ENCODE peak calls at places on chromosomes 3 and 15, in eight cellular contexts. One of them, this sample, is unnamed. For H3K36me3, the result is how much of the 10 kb centered on the place peaks cover.

GRCh38 chr3:42654331-42655201 is 1.1 kb downstream of the ZBTB47 start:
- DNase-seq in CD8-positive, alpha-beta memory T cell: no peak
- DNase-seq in ovary: peak
- DNase-seq in upper lobe of right lung: peak
- DNase-seq in heart right ventricle: peak
- DNase-seq in CD4-positive, CD25-positive, alpha-beta regulatory T cell: no peak
- DNase-seq in astrocyte: peak
- DNase-seq in GM23248: peak
- DNase-seq in this sample: no peak

GRCh38 chr3:54826255-54826691 is 101.6 kb downstream of the LRTM1 start:
- DNase-seq in CD8-positive, alpha-beta memory T cell: no peak
- DNase-seq in ovary: no peak
- DNase-seq in upper lobe of right lung: no peak
- DNase-seq in heart right ventricle: no peak
- DNase-seq in CD4-positive, CD25-positive, alpha-beta regulatory T cell: no peak
- DNase-seq in astrocyte: peak
- DNase-seq in GM23248: peak
- DNase-seq in this sample: peak

GRCh38 chr15:63056843-63057242 is 14.3 kb downstream of the TPM1 start:
- DNase-seq in CD8-positive, alpha-beta memory T cell: no peak
- DNase-seq in ovary: peak
- DNase-seq in upper lobe of right lung: no peak
- DNase-seq in heart right ventricle: no peak
- DNase-seq in CD4-positive, CD25-positive, alpha-beta regulatory T cell: no peak
- DNase-seq in astrocyte: no peak
- DNase-seq in GM23248: peak
- DNase-seq in this sample: no peak

GRCh38 chr3:171783626-171784025 is 26.7 kb downstream of the PLD1 start:
- DNase-seq in CD8-positive, alpha-beta memory T cell: no peak
- DNase-seq in ovary: no peak
- DNase-seq in upper lobe of right lung: no peak
- DNase-seq in heart right ventricle: no peak
- DNase-seq in CD4-positive, CD25-positive, alpha-beta regulatory T cell: no peak
- DNase-seq in astrocyte: no peak
- DNase-seq in GM23248: no peak
- DNase-seq in this sample: no peak

GRCh38 chr15:57732526-57733331 is 26.2 kb downstream of the POLR2M start:
- DNase-seq in CD8-positive, alpha-beta memory T cell: peak
- DNase-seq in ovary: peak
- DNase-seq in upper lobe of right lung: no peak
- DNase-seq in heart right ventricle: peak
- DNase-seq in CD4-positive, CD25-positive, alpha-beta regulatory T cell: peak
- DNase-seq in astrocyte: peak
- DNase-seq in GM23248: peak
- DNase-seq in this sample: peak

GRCh38 chr3:117010316-117010715 is 300.7 kb downstream of the TUSC7 start:
- DNase-seq in CD8-positive, alpha-beta memory T cell: no peak
- DNase-seq in ovary: no peak
- DNase-seq in upper lobe of right lung: no peak
- DNase-seq in heart right ventricle: no peak
- DNase-seq in CD4-positive, CD25-positive, alpha-beta regulatory T cell: no peak
- DNase-seq in astrocyte: no peak
- DNase-seq in GM23248: no peak
- DNase-seq in this sample: no peak

GRCh38 chr15:58182460-58183163 is 44.4 kb downstream of the AQP9 start:
- DNase-seq in CD8-positive, alpha-beta memory T cell: no peak
- DNase-seq in ovary: peak
- DNase-seq in upper lobe of right lung: no peak
- DNase-seq in heart right ventricle: peak
- DNase-seq in CD4-positive, CD25-positive, alpha-beta regulatory T cell: peak
- DNase-seq in astrocyte: peak
- DNase-seq in GM23248: peak
- DNase-seq in this sample: peak

GRCh38 chr3:196735751-196736150 is 3.9 kb upstream of the PAK2 start:
- DNase-seq in CD8-positive, alpha-beta memory T cell: no peak
- DNase-seq in ovary: no peak
- DNase-seq in upper lobe of right lung: no peak
- DNase-seq in heart right ventricle: no peak
- DNase-seq in CD4-positive, CD25-positive, alpha-beta regulatory T cell: no peak
- DNase-seq in astrocyte: peak
- DNase-seq in GM23248: peak
- DNase-seq in this sample: no peak

GRCh38 chr15:88187195-88187594 is 69.3 kb downstream of the NTRK3 start:
- DNase-seq in CD8-positive, alpha-beta memory T cell: no peak
- DNase-seq in ovary: no peak
- DNase-seq in upper lobe of right lung: no peak
- DNase-seq in heart right ventricle: no peak
- DNase-seq in CD4-positive, CD25-positive, alpha-beta regulatory T cell: no peak
- DNase-seq in astrocyte: no peak
- DNase-seq in GM23248: peak
- DNase-seq in this sample: no peak

GRCh38 chr3:123324880-123325765 is 123.4 kb downstream of the SEC22A start:
- DNase-seq in CD8-positive, alpha-beta memory T cell: no peak
- DNase-seq in ovary: no peak
- DNase-seq in upper lobe of right lung: no peak
- DNase-seq in heart right ventricle: peak
- DNase-seq in CD4-positive, CD25-positive, alpha-beta regulatory T cell: no peak
- DNase-seq in astrocyte: no peak
- DNase-seq in GM23248: no peak
- DNase-seq in this sample: no peak

GRCh38 chr3:112030911-112031310 is 3.6 kb upstream of the TMPRSS7 start:
- DNase-seq in CD8-positive, alpha-beta memory T cell: no peak
- DNase-seq in ovary: no peak
- DNase-seq in upper lobe of right lung: no peak
- DNase-seq in heart right ventricle: no peak
- DNase-seq in CD4-positive, CD25-positive, alpha-beta regulatory T cell: no peak
- DNase-seq in astrocyte: no peak
- DNase-seq in GM23248: no peak
- DNase-seq in this sample: no peak

GRCh38 chr3:14768182-14768790 is 50.5 kb upstream of the FGD5 start:
- DNase-seq in CD8-positive, alpha-beta memory T cell: no peak
- DNase-seq in ovary: no peak
- DNase-seq in upper lobe of right lung: no peak
- DNase-seq in heart right ventricle: no peak
- DNase-seq in CD4-positive, CD25-positive, alpha-beta regulatory T cell: no peak
- DNase-seq in astrocyte: no peak
- DNase-seq in GM23248: no peak
- DNase-seq in this sample: no peak

GRCh38 chr3:139629033-139629432 is 48.7 kb downstream of the NMNAT3 start:
- DNase-seq in CD8-positive, alpha-beta memory T cell: no peak
- DNase-seq in ovary: no peak
- DNase-seq in upper lobe of right lung: no peak
- DNase-seq in heart right ventricle: no peak
- DNase-seq in CD4-positive, CD25-positive, alpha-beta regulatory T cell: peak
- DNase-seq in astrocyte: no peak
- DNase-seq in GM23248: peak
- DNase-seq in this sample: peak

GRCh38 chr3:122298239-122298638 is 26.8 kb upstream of the CSTA start:
- DNase-seq in CD8-positive, alpha-beta memory T cell: no peak
- DNase-seq in ovary: no peak
- DNase-seq in upper lobe of right lung: no peak
- DNase-seq in heart right ventricle: no peak
- DNase-seq in CD4-positive, CD25-positive, alpha-beta regulatory T cell: peak
- DNase-seq in astrocyte: no peak
- DNase-seq in GM23248: no peak
- DNase-seq in this sample: no peak

GRCh38 chr3:159806412-159806811 is 182.2 kb upstream of the IL12A start:
- DNase-seq in CD8-positive, alpha-beta memory T cell: no peak
- DNase-seq in ovary: no peak
- DNase-seq in upper lobe of right lung: no peak
- DNase-seq in heart right ventricle: peak
- DNase-seq in CD4-positive, CD25-positive, alpha-beta regulatory T cell: no peak
- DNase-seq in astrocyte: no peak
- DNase-seq in GM23248: no peak
- DNase-seq in this sample: no peak

GRCh38 chr15:52759969-52760368 is 30.2 kb downstream of the ONECUT1 start:
- DNase-seq in CD8-positive, alpha-beta memory T cell: no peak
- DNase-seq in ovary: no peak
- DNase-seq in upper lobe of right lung: no peak
- DNase-seq in heart right ventricle: no peak
- DNase-seq in CD4-positive, CD25-positive, alpha-beta regulatory T cell: no peak
- DNase-seq in astrocyte: no peak
- DNase-seq in GM23248: no peak
- DNase-seq in this sample: no peak

GRCh38 chr3:123678108-123678511 is 93.3 kb upstream of the HACD2 start:
- DNase-seq in CD8-positive, alpha-beta memory T cell: no peak
- DNase-seq in ovary: peak
- DNase-seq in upper lobe of right lung: no peak
- DNase-seq in heart right ventricle: no peak
- DNase-seq in CD4-positive, CD25-positive, alpha-beta regulatory T cell: no peak
- DNase-seq in astrocyte: peak
- DNase-seq in GM23248: peak
- DNase-seq in this sample: peak

GRCh38 chr15:47513496-47513895 is 203.8 kb upstream of the SEMA6D start:
- DNase-seq in CD8-positive, alpha-beta memory T cell: no peak
- DNase-seq in ovary: no peak
- DNase-seq in upper lobe of right lung: no peak
- DNase-seq in heart right ventricle: no peak
- DNase-seq in CD4-positive, CD25-positive, alpha-beta regulatory T cell: no peak
- DNase-seq in astrocyte: no peak
- DNase-seq in GM23248: no peak
- DNase-seq in this sample: no peak

GRCh38 chr15:90889313-90889730 is 5.0 kb downstream of the FES start:
- DNase-seq in CD8-positive, alpha-beta memory T cell: peak
- DNase-seq in ovary: no peak
- DNase-seq in upper lobe of right lung: no peak
- DNase-seq in heart right ventricle: no peak
- DNase-seq in CD4-positive, CD25-positive, alpha-beta regulatory T cell: no peak
- DNase-seq in astrocyte: no peak
- DNase-seq in GM23248: no peak
- DNase-seq in this sample: no peak
- H3K36me3 ChIP-seq in CD8-positive, alpha-beta memory T cell: under half
- H3K36me3 ChIP-seq in ovary: under half
- H3K36me3 ChIP-seq in upper lobe of right lung: half or more
- H3K36me3 ChIP-seq in heart right ventricle: half or more
- H3K36me3 ChIP-seq in CD4-positive, CD25-positive, alpha-beta regulatory T cell: under half
- H3K36me3 ChIP-seq in astrocyte: under half
- H3K36me3 ChIP-seq in GM23248: under half
- H3K36me3 ChIP-seq in this sample: under half

GRCh38 chr15:72237286-72238224 is 6.6 kb upstream of the PKM start:
- DNase-seq in CD8-positive, alpha-beta memory T cell: peak
- DNase-seq in ovary: no peak
- DNase-seq in upper lobe of right lung: no peak
- DNase-seq in heart right ventricle: no peak
- DNase-seq in CD4-positive, CD25-positive, alpha-beta regulatory T cell: peak
- DNase-seq in astrocyte: peak
- DNase-seq in GM23248: peak
- DNase-seq in this sample: peak
- H3K4me3 ChIP-seq in CD8-positive, alpha-beta memory T cell: no peak
- H3K4me3 ChIP-seq in ovary: no peak
- H3K4me3 ChIP-seq in upper lobe of right lung: no peak
- H3K4me3 ChIP-seq in heart right ventricle: no peak
- H3K4me3 ChIP-seq in CD4-positive, CD25-positive, alpha-beta regulatory T cell: no peak
- H3K4me3 ChIP-seq in astrocyte: peak
- H3K4me3 ChIP-seq in GM23248: peak
- H3K4me3 ChIP-seq in this sample: no peak

DNA sequence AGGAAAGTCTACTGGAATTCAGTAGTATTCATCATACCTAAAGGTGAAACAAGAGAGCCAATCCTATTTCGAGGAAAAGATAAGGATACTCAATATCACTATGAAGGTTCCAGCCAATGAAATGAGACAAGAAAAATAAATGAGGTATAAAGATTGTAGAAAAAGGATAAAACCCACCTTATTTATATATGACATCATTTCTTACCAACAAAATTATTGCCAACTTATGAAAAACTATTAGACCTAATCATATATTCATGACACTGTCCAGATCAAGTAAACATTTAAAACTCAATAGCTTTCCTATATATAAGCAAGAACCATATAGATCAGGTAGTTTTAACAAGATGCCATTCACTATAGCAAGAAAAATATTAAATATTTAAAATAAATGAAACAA is 110.4 kb upstream of the NR2E3 start:
- DNase-seq in CD8-positive, alpha-beta memory T cell: no peak
- DNase-seq in ovary: no peak
- DNase-seq in upper lobe of right lung: no peak
- DNase-seq in heart right ventricle: no peak
- DNase-seq in CD4-positive, CD25-positive, alpha-beta regulatory T cell: no peak
- DNase-seq in astrocyte: no peak
- DNase-seq in GM23248: no peak
- DNase-seq in this sample: no peak
- H3K36me3 ChIP-seq in CD8-positive, alpha-beta memory T cell: under half
- H3K36me3 ChIP-seq in ovary: under half
- H3K36me3 ChIP-seq in upper lobe of right lung: under half
- H3K36me3 ChIP-seq in heart right ventricle: under half
- H3K36me3 ChIP-seq in CD4-positive, CD25-positive, alpha-beta regulatory T cell: under half
- H3K36me3 ChIP-seq in astrocyte: under half
- H3K36me3 ChIP-seq in GM23248: under half
- H3K36me3 ChIP-seq in this sample: under half

DNA sequence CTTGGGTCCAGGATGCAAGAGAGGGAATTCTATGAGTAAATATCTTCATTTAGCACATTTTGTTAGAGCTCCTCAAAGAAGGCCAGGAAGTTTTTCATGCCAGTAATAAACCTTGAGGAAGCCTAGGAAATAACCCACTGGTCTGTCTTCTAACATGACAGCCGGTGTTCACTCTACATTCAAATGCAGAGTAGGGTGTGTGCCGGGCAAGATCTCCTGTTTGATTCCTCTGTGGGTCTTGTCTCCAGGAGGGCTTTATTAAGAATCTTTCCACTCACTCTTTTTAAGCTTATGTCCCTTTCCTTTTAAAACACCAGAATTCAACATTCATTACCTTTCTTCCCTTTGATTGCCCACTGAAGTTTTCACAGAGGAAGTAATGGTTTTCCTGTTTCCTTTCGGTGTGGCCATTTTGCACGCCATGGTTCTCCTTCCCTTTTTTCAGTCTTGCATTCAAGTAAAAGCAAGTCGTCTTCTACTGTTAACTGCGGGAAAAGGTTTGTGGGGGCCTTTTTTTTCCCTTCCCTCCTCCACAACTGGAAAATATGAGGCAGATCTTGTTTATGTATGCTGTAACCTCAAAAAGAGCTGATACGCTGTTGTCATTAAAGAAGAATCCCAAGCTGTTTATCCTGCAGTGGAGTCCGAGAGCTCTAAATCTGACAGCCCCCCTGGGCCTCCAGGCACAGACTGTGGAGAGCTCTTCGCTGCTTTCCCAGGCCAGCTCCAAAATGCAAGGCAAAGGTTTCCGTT is 40.6 kb downstream of the FILIP1L start:
- DNase-seq in CD8-positive, alpha-beta memory T cell: no peak
- DNase-seq in ovary: peak
- DNase-seq in upper lobe of right lung: no peak
- DNase-seq in heart right ventricle: peak
- DNase-seq in CD4-positive, CD25-positive, alpha-beta regulatory T cell: peak
- DNase-seq in astrocyte: peak
- DNase-seq in GM23248: no peak
- DNase-seq in this sample: no peak
- H3K4me3 ChIP-seq in CD8-positive, alpha-beta memory T cell: peak
- H3K4me3 ChIP-seq in ovary: no peak
- H3K4me3 ChIP-seq in upper lobe of right lung: no peak
- H3K4me3 ChIP-seq in heart right ventricle: no peak
- H3K4me3 ChIP-seq in CD4-positive, CD25-positive, alpha-beta regulatory T cell: peak
- H3K4me3 ChIP-seq in astrocyte: no peak
- H3K4me3 ChIP-seq in GM23248: no peak
- H3K4me3 ChIP-seq in this sample: no peak

DNA sequence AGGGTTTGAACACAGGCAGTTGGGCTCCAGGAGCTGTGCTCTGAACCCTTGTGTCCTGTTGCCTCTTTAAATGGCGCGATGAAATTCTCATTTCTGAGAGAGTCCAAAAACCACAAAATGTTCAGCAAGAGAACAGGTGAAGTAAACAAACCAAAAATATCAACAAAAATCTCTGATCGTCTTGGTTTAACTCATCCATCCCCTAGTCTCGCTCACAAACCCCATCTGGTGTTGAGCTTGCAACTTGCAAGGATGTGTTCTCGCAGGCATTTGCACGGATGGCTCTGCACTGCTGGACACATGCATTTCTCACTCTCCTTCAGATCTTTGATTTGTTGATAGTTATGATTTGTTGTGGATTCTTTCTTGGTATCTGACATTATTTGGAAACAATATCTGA is 31.1 kb downstream of the FAH start:
- DNase-seq in CD8-positive, alpha-beta memory T cell: no peak
- DNase-seq in ovary: no peak
- DNase-seq in upper lobe of right lung: no peak
- DNase-seq in heart right ventricle: no peak
- DNase-seq in CD4-positive, CD25-positive, alpha-beta regulatory T cell: no peak
- DNase-seq in astrocyte: no peak
- DNase-seq in GM23248: peak
- DNase-seq in this sample: no peak
- H3K36me3 ChIP-seq in CD8-positive, alpha-beta memory T cell: under half
- H3K36me3 ChIP-seq in ovary: under half
- H3K36me3 ChIP-seq in upper lobe of right lung: half or more
- H3K36me3 ChIP-seq in heart right ventricle: under half
- H3K36me3 ChIP-seq in CD4-positive, CD25-positive, alpha-beta regulatory T cell: under half
- H3K36me3 ChIP-seq in astrocyte: under half
- H3K36me3 ChIP-seq in GM23248: under half
- H3K36me3 ChIP-seq in this sample: under half

This sample was measured in bronchial epithelial cell.